ENCODE peak calls at places on chromosomes 12 and 14, in six cellular contexts. One of them, this sample, is unnamed.

GRCh38 chr12:27782481-27782880 is 2.4 kb upstream of the MANSC4 start:
- DNase-seq in activated CD4-positive, alpha-beta T cell treated with anti-CD3 and anti-CD28 coated beads for 1 hour: no peak
- DNase-seq in left ventricle myocardium superior: no peak
- DNase-seq in substantia nigra: no peak
- DNase-seq in activated T-helper 1 cell treated with anti-CD3 and anti-CD28 coated beads, Interleukin-12 subunit alpha, Interleukin-12 subunit beta, Interleukin-2, Interleukin-4 antibody, amounts not matched to agents 30 ng/mL and 10 ng/mL and 1 ng/mL, durations not matched to agents 14 hours and 24 hours and 36 hours: no peak
- DNase-seq in EL: peak
- DNase-seq in this sample: no peak

GRCh38 chr14:105989746-105990302 is 463.4 kb downstream of the TMEM121 start:
- DNase-seq in activated CD4-positive, alpha-beta T cell treated with anti-CD3 and anti-CD28 coated beads for 1 hour: no peak
- DNase-seq in left ventricle myocardium superior: no peak
- DNase-seq in substantia nigra: no peak
- DNase-seq in activated T-helper 1 cell treated with anti-CD3 and anti-CD28 coated beads, Interleukin-12 subunit alpha, Interleukin-12 subunit beta, Interleukin-2, Interleukin-4 antibody, amounts not matched to agents 30 ng/mL and 10 ng/mL and 1 ng/mL, durations not matched to agents 14 hours and 24 hours and 36 hours: no peak
- DNase-seq in EL: no peak
- DNase-seq in this sample: no peak

GRCh38 chr12:47651368-47652254 is 54.2 kb downstream of the RPAP3 start:
- DNase-seq in activated CD4-positive, alpha-beta T cell treated with anti-CD3 and anti-CD28 coated beads for 1 hour: peak
- DNase-seq in left ventricle myocardium superior: peak
- DNase-seq in substantia nigra: peak
- DNase-seq in activated T-helper 1 cell treated with anti-CD3 and anti-CD28 coated beads, Interleukin-12 subunit alpha, Interleukin-12 subunit beta, Interleukin-2, Interleukin-4 antibody, amounts not matched to agents 30 ng/mL and 10 ng/mL and 1 ng/mL, durations not matched to agents 14 hours and 24 hours and 36 hours: peak
- DNase-seq in EL: peak
- DNase-seq in this sample: peak

GRCh38 chr14:79578470-79578869 is 632.8 kb downstream of the DIO2 start:
- DNase-seq in activated CD4-positive, alpha-beta T cell treated with anti-CD3 and anti-CD28 coated beads for 1 hour: no peak
- DNase-seq in left ventricle myocardium superior: no peak
- DNase-seq in substantia nigra: no peak
- DNase-seq in activated T-helper 1 cell treated with anti-CD3 and anti-CD28 coated beads, Interleukin-12 subunit alpha, Interleukin-12 subunit beta, Interleukin-2, Interleukin-4 antibody, amounts not matched to agents 30 ng/mL and 10 ng/mL and 1 ng/mL, durations not matched to agents 14 hours and 24 hours and 36 hours: no peak
- DNase-seq in EL: no peak
- DNase-seq in this sample: no peak

GRCh38 chr12:48279096-48279495 is 71.6 kb downstream of the ZNF641 start:
- DNase-seq in activated CD4-positive, alpha-beta T cell treated with anti-CD3 and anti-CD28 coated beads for 1 hour: no peak
- DNase-seq in left ventricle myocardium superior: no peak
- DNase-seq in substantia nigra: no peak
- DNase-seq in activated T-helper 1 cell treated with anti-CD3 and anti-CD28 coated beads, Interleukin-12 subunit alpha, Interleukin-12 subunit beta, Interleukin-2, Interleukin-4 antibody, amounts not matched to agents 30 ng/mL and 10 ng/mL and 1 ng/mL, durations not matched to agents 14 hours and 24 hours and 36 hours: no peak
- DNase-seq in EL: no peak
- DNase-seq in this sample: no peak

GRCh38 chr14:89025581-89026236 is 201.3 kb downstream of the TTC8 start:
- DNase-seq in activated CD4-positive, alpha-beta T cell treated with anti-CD3 and anti-CD28 coated beads for 1 hour: no peak
- DNase-seq in left ventricle myocardium superior: peak
- DNase-seq in substantia nigra: no peak
- DNase-seq in activated T-helper 1 cell treated with anti-CD3 and anti-CD28 coated beads, Interleukin-12 subunit alpha, Interleukin-12 subunit beta, Interleukin-2, Interleukin-4 antibody, amounts not matched to agents 30 ng/mL and 10 ng/mL and 1 ng/mL, durations not matched to agents 14 hours and 24 hours and 36 hours: no peak
- DNase-seq in EL: peak
- DNase-seq in this sample: no peak

GRCh38 chr12:29288031-29288430 is 92.9 kb downstream of the ERGIC2 start:
- DNase-seq in activated CD4-positive, alpha-beta T cell treated with anti-CD3 and anti-CD28 coated beads for 1 hour: no peak
- DNase-seq in left ventricle myocardium superior: no peak
- DNase-seq in substantia nigra: no peak
- DNase-seq in activated T-helper 1 cell treated with anti-CD3 and anti-CD28 coated beads, Interleukin-12 subunit alpha, Interleukin-12 subunit beta, Interleukin-2, Interleukin-4 antibody, amounts not matched to agents 30 ng/mL and 10 ng/mL and 1 ng/mL, durations not matched to agents 14 hours and 24 hours and 36 hours: no peak
- DNase-seq in EL: no peak
- DNase-seq in this sample: no peak

GRCh38 chr12:122980192-122981035 is at the start of gene ARL6IP4:
- DNase-seq in activated CD4-positive, alpha-beta T cell treated with anti-CD3 and anti-CD28 coated beads for 1 hour: peak
- DNase-seq in left ventricle myocardium superior: peak
- DNase-seq in substantia nigra: peak
- DNase-seq in activated T-helper 1 cell treated with anti-CD3 and anti-CD28 coated beads, Interleukin-12 subunit alpha, Interleukin-12 subunit beta, Interleukin-2, Interleukin-4 antibody, amounts not matched to agents 30 ng/mL and 10 ng/mL and 1 ng/mL, durations not matched to agents 14 hours and 24 hours and 36 hours: peak
- DNase-seq in EL: peak
- DNase-seq in this sample: peak

GRCh38 chr14:53325176-53325806 is 172.2 kb upstream of the DDHD1 start:
- DNase-seq in activated CD4-positive, alpha-beta T cell treated with anti-CD3 and anti-CD28 coated beads for 1 hour: no peak
- DNase-seq in left ventricle myocardium superior: no peak
- DNase-seq in substantia nigra: no peak
- DNase-seq in activated T-helper 1 cell treated with anti-CD3 and anti-CD28 coated beads, Interleukin-12 subunit alpha, Interleukin-12 subunit beta, Interleukin-2, Interleukin-4 antibody, amounts not matched to agents 30 ng/mL and 10 ng/mL and 1 ng/mL, durations not matched to agents 14 hours and 24 hours and 36 hours: no peak
- DNase-seq in EL: no peak
- DNase-seq in this sample: peak

GRCh38 chr12:121287267-121287954 is 9.1 kb downstream of the CAMKK2 start:
- DNase-seq in activated CD4-positive, alpha-beta T cell treated with anti-CD3 and anti-CD28 coated beads for 1 hour: no peak
- DNase-seq in left ventricle myocardium superior: no peak
- DNase-seq in substantia nigra: no peak
- DNase-seq in activated T-helper 1 cell treated with anti-CD3 and anti-CD28 coated beads, Interleukin-12 subunit alpha, Interleukin-12 subunit beta, Interleukin-2, Interleukin-4 antibody, amounts not matched to agents 30 ng/mL and 10 ng/mL and 1 ng/mL, durations not matched to agents 14 hours and 24 hours and 36 hours: no peak
- DNase-seq in EL: peak
- DNase-seq in this sample: no peak

GRCh38 chr14:105880616-105881015 is 354.2 kb downstream of the TMEM121 start:
- DNase-seq in activated CD4-positive, alpha-beta T cell treated with anti-CD3 and anti-CD28 coated beads for 1 hour: no peak
- DNase-seq in left ventricle myocardium superior: peak
- DNase-seq in substantia nigra: no peak
- DNase-seq in activated T-helper 1 cell treated with anti-CD3 and anti-CD28 coated beads, Interleukin-12 subunit alpha, Interleukin-12 subunit beta, Interleukin-2, Interleukin-4 antibody, amounts not matched to agents 30 ng/mL and 10 ng/mL and 1 ng/mL, durations not matched to agents 14 hours and 24 hours and 36 hours: no peak
- DNase-seq in EL: no peak
- DNase-seq in this sample: no peak

GRCh38 chr12:53101266-53101665 is 2.0 kb upstream of the SOAT2 start:
- DNase-seq in activated CD4-positive, alpha-beta T cell treated with anti-CD3 and anti-CD28 coated beads for 1 hour: no peak
- DNase-seq in left ventricle myocardium superior: no peak
- DNase-seq in substantia nigra: no peak
- DNase-seq in activated T-helper 1 cell treated with anti-CD3 and anti-CD28 coated beads, Interleukin-12 subunit alpha, Interleukin-12 subunit beta, Interleukin-2, Interleukin-4 antibody, amounts not matched to agents 30 ng/mL and 10 ng/mL and 1 ng/mL, durations not matched to agents 14 hours and 24 hours and 36 hours: no peak
- DNase-seq in EL: no peak
- DNase-seq in this sample: no peak

GRCh38 chr12:10283028-10283427 is 24.6 kb upstream of the KLRD1 start:
- DNase-seq in activated CD4-positive, alpha-beta T cell treated with anti-CD3 and anti-CD28 coated beads for 1 hour: no peak
- DNase-seq in left ventricle myocardium superior: no peak
- DNase-seq in substantia nigra: no peak
- DNase-seq in activated T-helper 1 cell treated with anti-CD3 and anti-CD28 coated beads, Interleukin-12 subunit alpha, Interleukin-12 subunit beta, Interleukin-2, Interleukin-4 antibody, amounts not matched to agents 30 ng/mL and 10 ng/mL and 1 ng/mL, durations not matched to agents 14 hours and 24 hours and 36 hours: no peak
- DNase-seq in EL: no peak
- DNase-seq in this sample: peak

GRCh38 chr14:54803396-54803795 is 99.2 kb downstream of the GCH1 start:
- DNase-seq in activated CD4-positive, alpha-beta T cell treated with anti-CD3 and anti-CD28 coated beads for 1 hour: no peak
- DNase-seq in left ventricle myocardium superior: no peak
- DNase-seq in substantia nigra: no peak
- DNase-seq in activated T-helper 1 cell treated with anti-CD3 and anti-CD28 coated beads, Interleukin-12 subunit alpha, Interleukin-12 subunit beta, Interleukin-2, Interleukin-4 antibody, amounts not matched to agents 30 ng/mL and 10 ng/mL and 1 ng/mL, durations not matched to agents 14 hours and 24 hours and 36 hours: no peak
- DNase-seq in EL: no peak
- DNase-seq in this sample: no peak

GRCh38 chr12:11723993-11724392 is 74.5 kb downstream of the ETV6 start:
- DNase-seq in activated CD4-positive, alpha-beta T cell treated with anti-CD3 and anti-CD28 coated beads for 1 hour: no peak
- DNase-seq in left ventricle myocardium superior: no peak
- DNase-seq in substantia nigra: no peak
- DNase-seq in activated T-helper 1 cell treated with anti-CD3 and anti-CD28 coated beads, Interleukin-12 subunit alpha, Interleukin-12 subunit beta, Interleukin-2, Interleukin-4 antibody, amounts not matched to agents 30 ng/mL and 10 ng/mL and 1 ng/mL, durations not matched to agents 14 hours and 24 hours and 36 hours: no peak
- DNase-seq in EL: no peak
- DNase-seq in this sample: no peak

GRCh38 chr14:67385618-67386017 is 25.5 kb downstream of the EIF2S1 start:
- DNase-seq in activated CD4-positive, alpha-beta T cell treated with anti-CD3 and anti-CD28 coated beads for 1 hour: no peak
- DNase-seq in left ventricle myocardium superior: no peak
- DNase-seq in substantia nigra: no peak
- DNase-seq in activated T-helper 1 cell treated with anti-CD3 and anti-CD28 coated beads, Interleukin-12 subunit alpha, Interleukin-12 subunit beta, Interleukin-2, Interleukin-4 antibody, amounts not matched to agents 30 ng/mL and 10 ng/mL and 1 ng/mL, durations not matched to agents 14 hours and 24 hours and 36 hours: no peak
- DNase-seq in EL: no peak
- DNase-seq in this sample: no peak

GRCh38 chr12:104669057-104669770 is 212.5 kb downstream of the CHST11 start:
- DNase-seq in activated CD4-positive, alpha-beta T cell treated with anti-CD3 and anti-CD28 coated beads for 1 hour: no peak
- DNase-seq in left ventricle myocardium superior: peak
- DNase-seq in substantia nigra: peak
- DNase-seq in activated T-helper 1 cell treated with anti-CD3 and anti-CD28 coated beads, Interleukin-12 subunit alpha, Interleukin-12 subunit beta, Interleukin-2, Interleukin-4 antibody, amounts not matched to agents 30 ng/mL and 10 ng/mL and 1 ng/mL, durations not matched to agents 14 hours and 24 hours and 36 hours: no peak
- DNase-seq in EL: no peak
- DNase-seq in this sample: peak